ENCODE peak calls at places on chromosomes 16 and 17, in eight cellular contexts. One of them, this sample, is unnamed.

GRCh38 chr16:68237243-68238028 is 1.5 kb upstream of the ESRP2 start:
- DNase-seq in GM12878: peak; percentile 86
- DNase-seq in transverse colon: peak; percentile 99
- DNase-seq in GM12891: peak; percentile 93
- DNase-seq in HL-60: peak; percentile 95
- DNase-seq in suprapubic skin: peak; percentile 99
- DNase-seq in GM23338: peak; percentile 99
- DNase-seq in spleen: peak; percentile 98
- DNase-seq in this sample: peak; percentile 99

GRCh38 chr17:60398227-60398959 is 6.5 kb upstream of the USP32 start:
- DNase-seq in GM12891: no peak
- DNase-seq in GM12878: peak; percentile 71
- DNase-seq in suprapubic skin: no peak
- DNase-seq in HL-60: peak; percentile 86
- DNase-seq in spleen: peak; percentile 75
- DNase-seq in GM23338: no peak
- DNase-seq in transverse colon: no peak
- DNase-seq in this sample: no peak

GRCh38 chr17:64218066-64218465 is 45.0 kb downstream of the TEX2 start:
- DNase-seq in transverse colon: no peak
- DNase-seq in spleen: no peak
- DNase-seq in GM12878: peak; percentile 28
- DNase-seq in GM23338: no peak
- DNase-seq in HL-60: no peak
- DNase-seq in suprapubic skin: no peak
- DNase-seq in GM12891: peak; percentile 27
- DNase-seq in this sample: no peak

GRCh38 chr16:76222087-76222486 is 55.1 kb upstream of the CNTNAP4 start:
- DNase-seq in suprapubic skin: no peak
- DNase-seq in GM12878: no peak
- DNase-seq in HL-60: no peak
- DNase-seq in GM23338: no peak
- DNase-seq in GM12891: no peak
- DNase-seq in transverse colon: no peak
- DNase-seq in spleen: no peak
- DNase-seq in this sample: no peak

GRCh38 chr17:62307196-62307595 is 73.2 kb upstream of the EFCAB3 start:
- DNase-seq in suprapubic skin: no peak
- DNase-seq in GM12891: no peak
- DNase-seq in GM12878: no peak
- DNase-seq in transverse colon: no peak
- DNase-seq in HL-60: no peak
- DNase-seq in GM23338: no peak
- DNase-seq in spleen: no peak
- DNase-seq in this sample: no peak

GRCh38 chr16:78607465-78607864 is 508.0 kb downstream of the WWOX start:
- DNase-seq in suprapubic skin: no peak
- DNase-seq in GM23338: no peak
- DNase-seq in GM12891: no peak
- DNase-seq in GM12878: no peak
- DNase-seq in transverse colon: no peak
- DNase-seq in HL-60: no peak
- DNase-seq in spleen: no peak
- DNase-seq in this sample: no peak

GRCh38 chr16:89958068-89958467 is 9.5 kb downstream of the DEF8 start:
- DNase-seq in GM12878: no peak
- DNase-seq in transverse colon: no peak
- DNase-seq in HL-60: peak; percentile 34
- DNase-seq in spleen: peak; percentile 75
- DNase-seq in suprapubic skin: no peak
- DNase-seq in GM12891: no peak
- DNase-seq in GM23338: peak; percentile 82
- DNase-seq in this sample: no peak

GRCh38 chr17:3738562-3739295 is 15.0 kb downstream of the HASPIN start:
- DNase-seq in spleen: no peak
- DNase-seq in HL-60: no peak
- DNase-seq in GM12878: no peak
- DNase-seq in transverse colon: peak; percentile 68
- DNase-seq in GM12891: no peak
- DNase-seq in suprapubic skin: no peak
- DNase-seq in GM23338: peak; percentile 48
- DNase-seq in this sample: peak; percentile 58

GRCh38 chr16:88327566-88328312 is 55.0 kb upstream of the ZNF469 start:
- DNase-seq in GM12891: no peak
- DNase-seq in transverse colon: no peak
- DNase-seq in HL-60: no peak
- DNase-seq in spleen: no peak
- DNase-seq in suprapubic skin: no peak
- DNase-seq in GM23338: no peak
- DNase-seq in GM12878: no peak
- DNase-seq in this sample: no peak

GRCh38 chr17:22202702-22203101 is 510.4 kb downstream of the KCNJ18 start:
- DNase-seq in suprapubic skin: no peak
- DNase-seq in GM23338: no peak
- DNase-seq in HL-60: no peak
- DNase-seq in transverse colon: no peak
- DNase-seq in spleen: peak; percentile 19
- DNase-seq in GM12878: no peak
- DNase-seq in GM12891: no peak
- DNase-seq in this sample: no peak

GRCh38 chr16:89708481-89708931 is 7.0 kb upstream of the SPATA2L start:
- DNase-seq in GM12878: no peak
- DNase-seq in GM12891: no peak
- DNase-seq in HL-60: no peak
- DNase-seq in transverse colon: peak; percentile 79
- DNase-seq in spleen: no peak
- DNase-seq in suprapubic skin: no peak
- DNase-seq in GM23338: no peak
- DNase-seq in this sample: no peak

GRCh38 chr17:64340557-64340956 is 50.1 kb downstream of the PECAM1 start:
- DNase-seq in GM12891: no peak
- DNase-seq in transverse colon: no peak
- DNase-seq in GM23338: no peak
- DNase-seq in GM12878: no peak
- DNase-seq in suprapubic skin: no peak
- DNase-seq in spleen: no peak
- DNase-seq in HL-60: no peak
- DNase-seq in this sample: no peak

GRCh38 chr16:68361485-68361884 is 50.7 kb downstream of the PRMT7 start:
- DNase-seq in transverse colon: no peak
- DNase-seq in GM23338: no peak
- DNase-seq in GM12891: no peak
- DNase-seq in suprapubic skin: no peak
- DNase-seq in GM12878: no peak
- DNase-seq in HL-60: no peak
- DNase-seq in spleen: no peak
- DNase-seq in this sample: no peak

GRCh38 chr16:48231675-48232214 is 12.4 kb upstream of the LONP2 start:
- DNase-seq in GM12878: no peak
- DNase-seq in transverse colon: peak; percentile 30
- DNase-seq in GM23338: peak; percentile 78
- DNase-seq in GM12891: peak; percentile 35
- DNase-seq in spleen: no peak
- DNase-seq in suprapubic skin: no peak
- DNase-seq in HL-60: peak; percentile 43
- DNase-seq in this sample: peak; percentile 22

GRCh38 chr16:19898924-19899604 is 14.4 kb upstream of the GPRC5B start:
- DNase-seq in spleen: no peak
- DNase-seq in GM23338: peak; percentile 90
- DNase-seq in GM12878: no peak
- DNase-seq in transverse colon: peak; percentile 39
- DNase-seq in GM12891: peak; percentile 49
- DNase-seq in HL-60: peak; percentile 44
- DNase-seq in suprapubic skin: no peak
- DNase-seq in this sample: peak; percentile 39

GRCh38 chr17:33753452-33753851 is 460.4 kb upstream of the ASIC2 start:
- DNase-seq in GM12891: no peak
- DNase-seq in spleen: no peak
- DNase-seq in GM23338: no peak
- DNase-seq in HL-60: peak; percentile 11
- DNase-seq in GM12878: no peak
- DNase-seq in suprapubic skin: no peak
- DNase-seq in transverse colon: no peak
- DNase-seq in this sample: no peak

GRCh38 chr16:83517398-83517797 is 290.4 kb upstream of the HSBP1 start:
- DNase-seq in transverse colon: no peak
- DNase-seq in spleen: no peak
- DNase-seq in GM12878: no peak
- DNase-seq in HL-60: no peak
- DNase-seq in suprapubic skin: no peak
- DNase-seq in GM12891: no peak
- DNase-seq in GM23338: peak; percentile 4
- DNase-seq in this sample: no peak

GRCh38 chr16:87383522-87384161 is at the start of gene FBXO31:
- DNase-seq in transverse colon: peak; percentile 93
- DNase-seq in GM12891: peak; percentile 73
- DNase-seq in HL-60: peak; percentile 63
- DNase-seq in spleen: peak; percentile 97
- DNase-seq in GM12878: peak; percentile 77
- DNase-seq in GM23338: peak; percentile 93
- DNase-seq in suprapubic skin: peak; percentile 91
- DNase-seq in this sample: peak; percentile 82

GRCh38 chr16:68311316-68311620 is 449 bp downstream of the PRMT7 start:
- DNase-seq in HL-60: peak; percentile 74
- DNase-seq in GM12878: no peak
- DNase-seq in GM23338: peak; percentile 60
- DNase-seq in GM12891: no peak
- DNase-seq in transverse colon: no peak
- DNase-seq in spleen: no peak
- DNase-seq in suprapubic skin: no peak
- DNase-seq in this sample: no peak

GRCh38 chr16:71746442-71747046 is 22.0 kb upstream of the PHLPP2 start:
- DNase-seq in GM12891: peak; percentile 23
- DNase-seq in suprapubic skin: no peak
- DNase-seq in GM23338: peak; percentile 72
- DNase-seq in transverse colon: no peak
- DNase-seq in GM12878: no peak
- DNase-seq in HL-60: peak; percentile 16
- DNase-seq in spleen: no peak
- DNase-seq in this sample: no peak

DNA sequence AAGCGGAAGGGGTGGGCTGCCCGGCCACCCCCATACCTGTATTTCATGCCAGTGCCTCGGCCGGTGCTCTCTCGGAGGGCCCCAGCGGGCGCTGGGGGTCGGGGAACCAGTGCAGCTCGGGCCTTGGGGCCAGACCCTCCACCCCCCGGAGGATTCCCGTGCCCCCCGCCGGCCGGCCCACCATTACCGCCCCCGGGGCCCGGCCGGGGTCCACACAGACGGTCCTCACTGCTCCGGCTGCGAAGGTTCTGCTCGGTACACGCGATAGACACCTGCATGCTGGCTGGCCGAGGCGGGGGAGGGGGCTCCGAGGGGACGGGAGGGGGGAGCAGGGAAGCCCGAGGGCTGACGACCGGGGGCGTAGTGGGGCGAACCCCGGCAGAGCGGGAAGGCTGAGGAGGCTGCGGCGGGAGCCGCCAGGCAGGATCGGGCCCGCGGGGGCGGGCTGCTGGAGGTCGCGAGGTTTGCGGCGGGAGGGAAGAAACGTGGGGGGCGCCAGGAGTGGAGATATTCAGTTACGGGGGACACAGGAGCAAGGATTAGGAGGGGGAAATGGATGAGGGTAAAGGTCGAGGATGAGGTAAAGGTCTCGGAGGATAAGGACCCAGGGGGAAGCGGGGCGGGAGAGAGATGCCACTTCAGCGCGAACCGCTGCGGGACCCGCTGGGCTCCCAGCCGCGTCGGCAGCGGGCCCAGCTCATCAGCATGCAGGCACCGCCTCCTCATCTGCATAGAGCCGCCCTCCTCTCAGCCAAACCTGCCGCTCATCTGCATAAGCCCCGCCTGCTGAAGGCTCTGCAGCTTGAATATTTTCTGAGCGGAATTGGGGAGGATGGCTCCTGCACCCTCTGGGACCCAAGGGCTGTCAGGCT is at the start of gene KCNAB3:
- DNase-seq in suprapubic skin: no peak
- DNase-seq in GM12891: no peak
- DNase-seq in transverse colon: peak; percentile 42
- DNase-seq in spleen: peak; percentile 83
- DNase-seq in GM12878: no peak
- DNase-seq in GM23338: peak; percentile 93
- DNase-seq in HL-60: no peak
- DNase-seq in this sample: peak; percentile 60
- TF ChIP-seq POLR2AphosphoS5 in suprapubic skin: no peak
- TF ChIP-seq POLR2AphosphoS5 in GM12891: no peak
- TF ChIP-seq POLR2AphosphoS5 in transverse colon: no peak
- TF ChIP-seq POLR2AphosphoS5 in spleen: peak; percentile 47
- TF ChIP-seq POLR2AphosphoS5 in GM12878: no peak
- TF ChIP-seq POLR2AphosphoS5 in GM23338: peak; percentile 52
- TF ChIP-seq POLR2AphosphoS5 in HL-60: no peak
- TF ChIP-seq POLR2AphosphoS5 in this sample: no peak

GRCh38 chr16:66988197-66988788 is at the start of gene CES4A:
- DNase-seq in GM23338: no peak
- DNase-seq in spleen: no peak
- DNase-seq in GM12891: no peak
- DNase-seq in suprapubic skin: no peak
- DNase-seq in transverse colon: no peak
- DNase-seq in GM12878: no peak
- DNase-seq in HL-60: no peak
- DNase-seq in this sample: no peak
- TF ChIP-seq POLR2AphosphoS5 in GM23338: no peak
- TF ChIP-seq POLR2AphosphoS5 in spleen: no peak
- TF ChIP-seq POLR2AphosphoS5 in GM12891: no peak
- TF ChIP-seq POLR2AphosphoS5 in suprapubic skin: no peak
- TF ChIP-seq POLR2AphosphoS5 in transverse colon: no peak
- TF ChIP-seq POLR2AphosphoS5 in GM12878: no peak
- TF ChIP-seq POLR2AphosphoS5 in HL-60: no peak
- TF ChIP-seq POLR2AphosphoS5 in this sample: no peak

GRCh38 chr17:77834170-77835115 is 124.1 kb upstream of the TNRC6C start:
- DNase-seq in GM23338: no peak
- DNase-seq in suprapubic skin: no peak
- DNase-seq in spleen: peak; percentile 82
- DNase-seq in HL-60: peak; percentile 68
- DNase-seq in transverse colon: peak; percentile 46
- DNase-seq in GM12891: peak; percentile 66
- DNase-seq in GM12878: peak; percentile 49
- DNase-seq in this sample: no peak
- TF ChIP-seq POLR2AphosphoS5 in GM23338: no peak
- TF ChIP-seq POLR2AphosphoS5 in suprapubic skin: no peak
- TF ChIP-seq POLR2AphosphoS5 in spleen: no peak
- TF ChIP-seq POLR2AphosphoS5 in HL-60: no peak
- TF ChIP-seq POLR2AphosphoS5 in transverse colon: no peak
- TF ChIP-seq POLR2AphosphoS5 in GM12891: no peak
- TF ChIP-seq POLR2AphosphoS5 in GM12878: no peak
- TF ChIP-seq POLR2AphosphoS5 in this sample: no peak

DNA sequence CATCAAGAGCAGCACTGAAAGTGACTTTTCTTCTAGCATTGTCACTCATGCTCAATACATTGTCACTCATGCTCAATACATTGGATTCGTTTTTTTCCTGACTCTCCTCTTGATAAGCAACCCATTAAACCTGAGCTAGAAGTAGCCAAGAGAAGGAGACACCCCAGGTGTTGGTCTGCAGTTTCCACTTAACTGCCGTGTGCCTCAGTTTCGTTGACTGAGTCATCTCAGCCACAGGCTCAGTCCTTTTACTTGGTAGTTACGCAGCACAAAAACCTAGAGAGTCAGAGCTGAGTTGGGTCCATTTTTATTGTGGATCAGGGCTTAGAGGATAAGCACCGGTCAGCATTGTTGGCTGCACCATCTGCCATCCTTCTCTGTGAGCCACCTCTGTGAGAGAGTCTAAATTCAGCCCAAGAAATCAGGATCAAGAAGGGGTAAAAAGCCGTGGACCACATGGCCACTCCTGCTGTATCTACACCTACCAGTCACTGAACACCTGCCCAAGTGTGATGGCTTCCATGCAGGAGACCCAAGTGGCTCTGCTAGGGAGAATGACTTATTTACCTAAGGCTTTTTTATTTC is 11.3 kb downstream of the GINS2 start:
- DNase-seq in GM12878: no peak
- DNase-seq in HL-60: no peak
- DNase-seq in transverse colon: no peak
- DNase-seq in spleen: peak; percentile 4
- DNase-seq in GM12891: no peak
- DNase-seq in GM23338: no peak
- DNase-seq in suprapubic skin: no peak
- DNase-seq in this sample: no peak
- TF ChIP-seq POLR2AphosphoS5 in GM12878: peak; percentile 40
- TF ChIP-seq POLR2AphosphoS5 in HL-60: no peak
- TF ChIP-seq POLR2AphosphoS5 in transverse colon: no peak
- TF ChIP-seq POLR2AphosphoS5 in spleen: no peak
- TF ChIP-seq POLR2AphosphoS5 in GM12891: no peak
- TF ChIP-seq POLR2AphosphoS5 in GM23338: no peak
- TF ChIP-seq POLR2AphosphoS5 in suprapubic skin: no peak
- TF ChIP-seq POLR2AphosphoS5 in this sample: no peak